ENCODE peak calls at places on chromosomes 3 and 15, in six cellular contexts. E is NCI-H1694, X is lung, O is astrocyte of the spinal cord, B is uterus, Y is posterior vena cava. H is an unnamed sample.

GRCh38 chr3:23600178-23600577 is 205.6 kb upstream of the UBE2E1 start:
- DNase-seq in E (no peak), B (no peak), Y (no peak), O (peak; percentile 85), X (no peak), H (no peak)

GRCh38 chr15:91472316-91472756 is 372.3 kb downstream of the SV2B start:
- DNase-seq in O (no peak), B (no peak), Y (no peak), E (no peak), X (no peak), H (no peak)

GRCh38 chr3:67006460-67006859 is 8.4 kb downstream of the KBTBD8 start:
- DNase-seq in O (peak; percentile 30), E (no peak), B (no peak), X (no peak), Y (no peak), H (no peak)

GRCh38 chr3:190321789-190322603 is at the start of gene CLDN1:
- DNase-seq in X (peak; percentile 83), E (peak; percentile 15), Y (peak; percentile 94), B (peak; percentile 82), O (peak; percentile 81), H (peak; percentile 79)

GRCh38 chr3:126448893-126449180 is 26.9 kb downstream of the ZXDC start:
- DNase-seq in E (no peak), Y (no peak), O (no peak), B (no peak), X (no peak), H (no peak)

GRCh38 chr3:129207347-129207947 is 23.8 kb upstream of the CNBP start:
- DNase-seq in Y (no peak), B (no peak), E (no peak), X (no peak), O (no peak), H (no peak)

GRCh38 chr15:29668120-29668602 is 154.1 kb downstream of the TJP1 start:
- DNase-seq in X (peak; percentile 77), O (peak; percentile 86), E (no peak), B (peak; percentile 62), Y (peak; percentile 78), H (peak; percentile 55)

GRCh38 chr15:90142216-90143175 is 40.2 kb upstream of the IDH2 start:
- DNase-seq in E (no peak), Y (no peak), B (no peak), O (no peak), X (no peak), H (no peak)

H was measured in heart left ventricle.